ENCODE peak calls at places on chromosomes 7 and 10, in seven cellular contexts. T is GM12865, E is AG04450, C is left ventricle myocardium inferior, V is ascending aorta, N is fibroblast of lung, R is pancreas. O is an unnamed sample.

GRCh38 chr10:123896217-123896927 is 4.8 kb upstream of the CPXM2 start:
- DNase-seq in T (no peak), E (no peak), C (no peak), V (no peak), N (no peak), R (no peak), O (no peak)

GRCh38 chr10:51867956-51868355 is 168.6 kb upstream of the CSTF2T start:
- DNase-seq in T (no peak), E (peak), C (no peak), V (no peak), N (peak), R (no peak), O (peak)

GRCh38 chr10:80324086-80324485 is 32.5 kb downstream of the DYDC1 start:
- DNase-seq in T (peak), E (no peak), C (no peak), V (no peak), N (peak), R (no peak), O (peak)

GRCh38 chr10:61335359-61335758 is 117.8 kb downstream of the TMEM26 start:
- DNase-seq in T (no peak), E (no peak), C (no peak), V (no peak), N (no peak), R (no peak), O (no peak)

GRCh38 chr7:2523941-2524807 is 4.6 kb downstream of the LFNG start:
- DNase-seq in T (no peak), E (no peak), C (peak), V (no peak), N (peak), R (peak), O (no peak)

GRCh38 chr7:30654296-30655090 is 27.8 kb downstream of the CRHR2 start:
- DNase-seq in T (no peak), E (no peak), C (no peak), V (no peak), N (no peak), R (peak), O (no peak)

GRCh38 chr7:11212816-11213215 is 239.1 kb downstream of the PHF14 start:
- DNase-seq in T (no peak), E (peak), C (no peak), V (no peak), N (no peak), R (no peak), O (no peak)

GRCh38 chr7:146773506-146773905 is 656.9 kb downstream of the CNTNAP2 start:
- DNase-seq in T (no peak), E (no peak), C (no peak), V (no peak), N (no peak), R (no peak), O (no peak)

GRCh38 chr7:84949067-84949466 is 237.8 kb downstream of the SEMA3D start:
- DNase-seq in T (no peak), E (no peak), C (no peak), V (no peak), N (peak), R (no peak), O (no peak)

GRCh38 chr7:45924283-45924682 is 3.2 kb upstream of the IGFBP3 start:
- DNase-seq in T (no peak), E (no peak), C (no peak), V (peak), N (peak), R (peak), O (peak)

GRCh38 chr7:37150856-37151255 is 297.8 kb downstream of the ELMO1 start:
- DNase-seq in T (no peak), E (no peak), C (no peak), V (no peak), N (no peak), R (no peak), O (no peak)

GRCh38 chr10:12397147-12397896 is 48.0 kb downstream of the CAMK1D start:
- DNase-seq in T (no peak), E (no peak), C (no peak), V (no peak), N (no peak), R (no peak), O (no peak)

GRCh38 chr7:70578131-70578530 is 553.8 kb upstream of the GALNT17 start:
- DNase-seq in T (no peak), E (no peak), C (no peak), V (no peak), N (no peak), R (no peak), O (no peak)

GRCh38 chr7:151992375-151992774 is 33.1 kb upstream of the GALNT11 start:
- DNase-seq in T (peak), E (no peak), C (peak), V (peak), N (peak), R (peak), O (no peak)

GRCh38 chr10:805635-806305 is 116.3 kb upstream of the DIP2C start:
- DNase-seq in T (no peak), E (no peak), C (no peak), V (no peak), N (no peak), R (peak), O (no peak)

GRCh38 chr7:105015631-105015965 is 1.6 kb downstream of the KMT2E start:
- DNase-seq in T (peak), E (no peak), C (no peak), V (no peak), N (peak), R (no peak), O (no peak)

GRCh38 chr10:43857206-43857952 is 208.7 kb upstream of the ZNF32 start:
- DNase-seq in T (no peak), E (peak), C (no peak), V (no peak), N (peak), R (no peak), O (peak)

GRCh38 chr7:133003052-133003910 is 78.6 kb downstream of the CHCHD3 start:
- DNase-seq in T (no peak), E (no peak), C (no peak), V (no peak), N (no peak), R (no peak), O (no peak)

GRCh38 chr7:7653568-7654187 is 13.1 kb downstream of the UMAD1 start:
- DNase-seq in T (peak), E (no peak), C (no peak), V (no peak), N (no peak), R (no peak), O (no peak)

GRCh38 chr10:876442-876841 is 55.1 kb downstream of the LARP4B start:
- DNase-seq in T (no peak), E (no peak), C (no peak), V (no peak), N (no peak), R (no peak), O (no peak)

GRCh38 chr7:126529254-126529653 is 723.5 kb downstream of the GRM8 start:
- DNase-seq in T (peak), E (no peak), C (no peak), V (no peak), N (no peak), R (no peak), O (no peak)

GRCh38 chr7:105887569-105888199 is 11.3 kb upstream of the ATXN7L1 start:
- DNase-seq in T (no peak), E (no peak), C (no peak), V (no peak), N (no peak), R (peak), O (no peak)

GRCh38 chr10:119502214-119502613 is 40.3 kb downstream of the RGS10 start:
- DNase-seq in T (no peak), E (no peak), C (no peak), V (no peak), N (no peak), R (no peak), O (no peak)

GRCh38 chr7:123324283-123324682 is 124.5 kb upstream of the SLC13A1 start:
- DNase-seq in T (no peak), E (no peak), C (no peak), V (no peak), N (no peak), R (no peak), O (no peak)

GRCh38 chr7:103718482-103719415 is 270.7 kb downstream of the RELN start:
- DNase-seq in T (no peak), E (no peak), C (no peak), V (no peak), N (peak), R (no peak), O (no peak)

GRCh38 chr7:77205706-77206105 is 6.1 kb upstream of the FGL2 start:
- DNase-seq in T (no peak), E (no peak), C (no peak), V (no peak), N (no peak), R (no peak), O (no peak)

GRCh38 chr10:132363921-132364593 is 32.1 kb downstream of the LRRC27 start:
- DNase-seq in T (peak), E (peak), C (no peak), V (no peak), N (peak), R (peak), O (no peak)

GRCh38 chr10:73803680-73804286 is 7.6 kb downstream of the NDST2 start:
- DNase-seq in T (peak), E (no peak), C (no peak), V (no peak), N (no peak), R (no peak), O (no peak)

GRCh38 chr7:55366461-55367138 is 1.5 kb downstream of the LANCL2 start:
- DNase-seq in T (peak), E (no peak), C (no peak), V (no peak), N (no peak), R (no peak), O (no peak)

GRCh38 chr10:114068054-114068707 is 24.5 kb downstream of the ADRB1 start:
- DNase-seq in T (no peak), E (no peak), C (no peak), V (no peak), N (no peak), R (no peak), O (no peak)

GRCh38 chr10:5948999-5949759 is 28.2 kb downstream of the IL15RA start:
- DNase-seq in T (peak), E (peak), C (peak), V (peak), N (peak), R (peak), O (no peak)

GRCh38 chr10:29083096-29083495 is 205.8 kb upstream of the LYZL1 start:
- DNase-seq in T (no peak), E (no peak), C (no peak), V (no peak), N (no peak), R (no peak), O (no peak)

GRCh38 chr7:22723642-22724041 is 3.4 kb upstream of the IL6 start:
- DNase-seq in T (no peak), E (no peak), C (no peak), V (peak), N (no peak), R (no peak), O (no peak)

GRCh38 chr10:58641708-58642107 is 129.0 kb downstream of the BICC1 start:
- DNase-seq in T (no peak), E (no peak), C (no peak), V (no peak), N (peak), R (no peak), O (peak)

GRCh38 chr7:56081626-56082340 is 11.0 kb downstream of the PHKG1 start:
- DNase-seq in T (no peak), E (no peak), C (no peak), V (no peak), N (no peak), R (no peak), O (no peak)

GRCh38 chr10:17214486-17214885 is 13.0 kb upstream of the TRDMT1 start:
- DNase-seq in T (no peak), E (no peak), C (no peak), V (no peak), N (peak), R (no peak), O (no peak)

GRCh38 chr7:29951206-29951605 is 38.4 kb downstream of the SCRN1 start:
- DNase-seq in T (no peak), E (no peak), C (no peak), V (no peak), N (no peak), R (no peak), O (no peak)

GRCh38 chr7:140857048-140857447 is 67.7 kb downstream of the BRAF start:
- DNase-seq in T (no peak), E (no peak), C (no peak), V (no peak), N (no peak), R (no peak), O (no peak)

DNA sequence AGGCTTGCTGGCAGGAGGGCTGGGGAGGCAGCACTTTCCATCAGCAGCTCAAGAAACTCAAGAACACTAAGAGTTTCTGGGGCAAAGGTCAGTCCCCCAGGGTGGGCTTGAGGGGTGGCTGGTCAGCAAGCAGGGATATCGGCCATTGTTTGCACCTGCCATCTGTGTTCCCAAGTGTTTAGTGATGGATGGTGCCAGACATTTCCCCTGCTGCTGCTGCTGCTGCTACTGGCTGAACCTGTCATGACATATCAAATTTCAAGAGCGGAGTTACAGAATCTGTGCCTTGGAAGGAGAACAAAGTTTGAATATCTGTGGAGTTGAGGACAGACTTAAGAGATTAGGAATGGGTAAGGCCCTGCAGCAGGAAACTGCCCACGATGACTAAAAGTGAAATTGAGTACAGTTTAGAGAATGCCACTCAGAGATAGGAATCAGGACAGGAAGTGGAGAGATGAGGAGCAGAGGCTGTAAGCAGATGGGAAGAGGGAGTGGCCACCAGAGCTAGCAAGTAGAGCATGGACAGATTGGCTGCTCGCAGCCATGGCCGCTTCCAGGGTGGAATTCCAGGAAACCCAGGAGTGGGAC is 39.2 kb upstream of the PPP1R3C start:
- DNase-seq in T (no peak), E (peak), C (no peak), V (no peak), N (peak), R (no peak), O (peak)
- H3K4me3 ChIP-seq in T (no peak), E (no peak), C (no peak), V (no peak), N (no peak), R (no peak), O (no peak)

DNA sequence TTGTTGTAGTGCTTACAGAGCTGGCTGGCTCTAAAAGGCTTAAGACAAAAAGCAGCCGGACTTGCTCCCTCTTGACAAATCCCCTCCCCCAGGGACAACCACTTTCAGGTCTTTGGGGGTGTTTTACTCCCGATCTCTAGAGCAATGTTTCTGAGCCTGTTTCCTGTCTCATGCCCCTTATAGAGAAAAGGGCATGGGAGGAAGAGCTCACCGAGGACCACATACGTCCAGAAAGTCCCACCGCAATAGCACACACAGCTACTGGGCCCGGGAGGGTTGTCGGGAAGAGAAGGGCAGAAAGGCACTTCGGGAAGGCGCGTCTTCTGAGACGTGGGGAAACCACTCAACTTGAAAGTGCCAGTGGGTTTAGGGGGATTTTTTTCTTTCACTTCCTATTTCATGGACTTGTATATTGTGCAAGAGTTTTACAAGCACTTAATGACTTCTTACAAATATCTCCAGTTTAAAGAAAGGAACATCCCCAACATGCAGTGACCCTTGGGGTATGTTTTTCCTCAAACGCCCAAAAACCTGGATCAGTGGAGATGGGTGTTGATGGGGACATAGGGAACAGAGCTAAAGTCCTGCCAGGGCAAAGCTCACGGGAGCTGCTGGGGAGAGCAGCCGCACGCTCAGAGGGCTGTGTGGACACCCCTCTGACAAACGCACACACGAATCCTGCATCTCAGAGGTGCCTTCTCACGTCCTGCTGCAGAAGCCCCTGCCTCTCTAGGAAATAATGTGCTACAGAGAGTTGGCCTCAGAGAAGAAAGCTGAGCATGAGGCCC is 27.0 kb downstream of the LRRC20 start:
- DNase-seq in T (peak), E (no peak), C (no peak), V (no peak), N (no peak), R (no peak), O (no peak)
- H3K4me3 ChIP-seq in T (peak), E (no peak), C (no peak), V (no peak), N (no peak), R (no peak), O (no peak)

DNA sequence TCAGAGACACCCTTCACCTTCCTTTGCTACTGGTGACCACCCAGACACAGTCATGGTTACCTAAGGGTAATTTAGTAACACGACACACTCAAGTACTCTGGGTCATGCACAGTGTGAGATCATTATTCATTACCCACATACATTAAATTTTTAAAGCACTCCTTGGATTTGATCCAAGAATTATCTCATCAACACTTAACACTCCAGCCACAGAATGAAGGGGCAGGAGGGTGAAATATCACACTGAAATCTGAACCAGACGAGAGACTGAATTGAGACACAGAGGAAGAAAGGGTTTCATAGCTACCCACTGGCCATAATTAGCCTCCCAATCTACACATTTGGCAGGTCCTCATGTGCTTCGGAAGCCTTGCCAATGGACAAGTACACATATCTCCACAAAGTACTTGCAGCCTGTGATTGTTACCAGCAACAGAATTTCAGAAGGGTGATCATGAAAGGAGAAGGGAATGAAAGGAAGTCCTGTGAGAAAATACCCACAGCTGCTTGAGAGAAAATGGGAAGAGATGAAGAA is 189.3 kb downstream of the POLR1F start:
- DNase-seq in T (no peak), E (no peak), C (peak), V (no peak), N (peak), R (no peak), O (peak)
- H3K4me3 ChIP-seq in T (no peak), E (no peak), C (no peak), V (no peak), N (no peak), R (no peak), O (no peak)

GRCh38 chr10:78176320-78177012 is 142.8 kb downstream of the RPS24 start:
- DNase-seq in T (no peak), E (no peak), C (no peak), V (no peak), N (no peak), R (no peak), O (no peak)
- H3K4me3 ChIP-seq in T (no peak), E (no peak), C (no peak), V (no peak), N (no peak), R (no peak), O (no peak)

DNA sequence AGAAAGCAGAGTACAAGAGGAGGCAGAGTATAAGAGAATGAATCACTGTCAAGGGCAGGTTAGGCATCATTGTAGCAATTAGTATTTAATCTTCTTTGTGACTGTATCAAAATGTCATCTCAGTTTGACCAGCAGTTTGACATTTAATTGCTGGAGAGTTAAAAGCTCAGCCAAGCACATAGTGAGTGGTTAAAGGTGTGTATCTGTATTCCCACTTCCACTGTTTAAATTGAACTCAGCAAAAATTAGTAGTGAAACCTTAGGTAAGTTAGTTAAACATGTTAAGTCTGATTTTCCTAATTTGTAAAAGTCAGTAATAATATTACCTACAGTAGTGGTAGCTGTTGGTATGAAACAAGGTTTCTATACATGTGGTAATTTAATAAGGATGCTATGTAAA is 296.4 kb upstream of the MBL2 start:
- DNase-seq in T (no peak), E (no peak), C (no peak), V (no peak), N (no peak), R (no peak), O (no peak)
- H3K4me3 ChIP-seq in T (no peak), E (no peak), C (no peak), V (no peak), N (no peak), R (no peak), O (no peak)